ENCODE peak calls at places on chromosomes 5 and 9, in four cellular contexts. U is GM20000, D is GM23338, K is NCI-H1092. F is an unnamed sample.

GRCh38 chr5:6142353-6142752 is 236.0 kb downstream of the MED10 start:
- DNase-seq in K (no peak), D (no peak), U (no peak), F (no peak)

GRCh38 chr9:126805546-126806262 is 864 bp downstream of the ZBTB43 start:
- DNase-seq in K (no peak), D (peak), U (peak), F (peak)

GRCh38 chr5:50553560-50553984 is 112.5 kb upstream of the EMB start:
- DNase-seq in D (no peak), K (no peak), U (no peak), F (no peak)

GRCh38 chr9:133876144-133876543 is 116.0 kb downstream of the VAV2 start:
- DNase-seq in D (peak), K (no peak), U (no peak), F (no peak)

GRCh38 chr5:124264499-124264898 is 481.9 kb downstream of the ZNF608 start:
- DNase-seq in D (no peak), K (no peak), U (no peak), F (no peak)

GRCh38 chr5:61896811-61897210 is 409.2 kb upstream of the KIF2A start:
- DNase-seq in U (no peak), K (no peak), D (no peak), F (no peak)

GRCh38 chr9:109499631-109500120 is 1.6 kb upstream of the PTPN3 start:
- DNase-seq in U (no peak), K (no peak), D (peak), F (no peak)

GRCh38 chr9:133950206-133950915 is 41.8 kb downstream of the VAV2 start:
- DNase-seq in U (no peak), K (peak), D (no peak), F (no peak)

GRCh38 chr5:139374909-139375308 is 8.2 kb downstream of the SLC23A1 start:
- DNase-seq in K (no peak), U (no peak), D (no peak), F (no peak)

GRCh38 chr5:145912019-145912418 is 24.4 kb upstream of the SH3RF2 start:
- DNase-seq in K (no peak), U (no peak), D (no peak), F (no peak)

GRCh38 chr9:73153793-73154227 is 2.1 kb downstream of the ANXA1 start:
- DNase-seq in K (no peak), U (no peak), D (no peak), F (no peak)

GRCh38 chr5:38417658-38418017 is 138.8 kb downstream of the LIFR start:
- DNase-seq in U (no peak), K (no peak), D (no peak), F (no peak)

GRCh38 chr5:39140558-39141168 is 66.5 kb upstream of the RICTOR start:
- DNase-seq in U (no peak), D (no peak), K (no peak), F (no peak)

GRCh38 chr9:132857601-132858342 is 20.3 kb downstream of the AK8 start:
- DNase-seq in D (no peak), U (no peak), K (peak), F (peak)

GRCh38 chr5:169561883-169562282 is 21.7 kb upstream of the SPDL1 start:
- DNase-seq in D (no peak), K (no peak), U (no peak), F (no peak)

GRCh38 chr5:72232838-72233237 is 87.2 kb downstream of the MRPS27 start:
- DNase-seq in D (no peak), U (no peak), K (no peak), F (no peak)

GRCh38 chr9:89953824-89954223 is 349.0 kb downstream of the GADD45G start:
- DNase-seq in D (no peak), U (no peak), K (peak), F (no peak)

GRCh38 chr5:18465833-18466681 is 831.8 kb downstream of the TAF11L14 start:
- DNase-seq in K (peak), D (peak), U (peak), F (no peak)

GRCh38 chr5:179165421-179166170 is 105.4 kb downstream of the ZNF354C start:
- DNase-seq in D (no peak), K (no peak), U (no peak), F (no peak)

GRCh38 chr9:93463638-93464248 is 10.4 kb upstream of the FAM120AOS start:
- DNase-seq in D (no peak), K (no peak), U (no peak), F (no peak)

GRCh38 chr5:131959906-131960305 is 14.4 kb upstream of the MEIKIN start:
- DNase-seq in K (no peak), D (no peak), U (no peak), F (no peak)

GRCh38 chr9:20331095-20331685 is 291.1 kb downstream of the MLLT3 start:
- DNase-seq in D (no peak), K (no peak), U (no peak), F (no peak)

GRCh38 chr5:66358741-66359140 is 214.6 kb downstream of the SREK1 start:
- DNase-seq in K (no peak), U (no peak), D (no peak), F (no peak)

F was measured in HCT116.